ENCODE peak calls at places on chromosome 13, in four cellular contexts. U, V, I and A are unnamed samples.

GRCh38 chr13:52319876-52320275 is 86.1 kb downstream of the THSD1 start:
- DNase-seq in U (no peak), V (no peak), I (no peak), A (no peak)

GRCh38 chr13:74449811-74450524 is 315.8 kb upstream of the KLF12 start:
- DNase-seq in U (no peak), V (no peak), I (no peak), A (no peak)

GRCh38 chr13:112657850-112658445 is 31.9 kb upstream of the ATP11A start:
- DNase-seq in U (no peak), V (no peak), I (no peak), A (no peak)

GRCh38 chr13:50319603-50320296 is 304.5 kb downstream of the KCNRG start:
- DNase-seq in U (no peak), V (no peak), I (no peak), A (no peak)

GRCh38 chr13:60351326-60351725 is 45.7 kb upstream of the TDRD3 start:
- DNase-seq in U (no peak), V (no peak), I (no peak), A (no peak)

GRCh38 chr13:28408235-28408848 is 86.6 kb downstream of the FLT1 start:
- DNase-seq in U (no peak), V (no peak), I (peak), A (no peak)

GRCh38 chr13:82693607-82694006 is 1188.7 kb downstream of the SLITRK1 start:
- DNase-seq in U (no peak), V (no peak), I (no peak), A (no peak)

GRCh38 chr13:28052945-28053344 is 47.4 kb downstream of the FLT3 start:
- DNase-seq in U (no peak), V (no peak), I (no peak), A (no peak)

GRCh38 chr13:38624822-38625221 is 62.1 kb upstream of the FREM2 start:
- DNase-seq in U (no peak), V (no peak), I (no peak), A (no peak)

GRCh38 chr13:80084086-80084676 is 256.7 kb downstream of the SPRY2 start:
- DNase-seq in U (no peak), V (no peak), I (no peak), A (no peak)

GRCh38 chr13:39506559-39507390 is 96.2 kb downstream of the LHFPL6 start:
- DNase-seq in U (no peak), V (no peak), I (no peak), A (no peak)

GRCh38 chr13:99970761-99971575 is 599 bp downstream of the ZIC5 start:
- DNase-seq in U (no peak), V (no peak), I (no peak), A (no peak)

GRCh38 chr13:45909724-45910123 is 58.2 kb upstream of the SIAH3 start:
- DNase-seq in U (no peak), V (no peak), I (no peak), A (no peak)

GRCh38 chr13:23578411-23579071 is 8.3 kb downstream of the TNFRSF19 start:
- DNase-seq in U (peak), V (peak), I (peak), A (peak)

GRCh38 chr13:98889419-98890079 is 88.3 kb downstream of the DOCK9 start:
- DNase-seq in U (no peak), V (no peak), I (no peak), A (no peak)

GRCh38 chr13:21483748-21484147 is 24.6 kb upstream of the ZDHHC20 start:
- DNase-seq in U (no peak), V (no peak), I (no peak), A (no peak)

GRCh38 chr13:106416645-106417044 is 118.8 kb downstream of the EFNB2 start:
- DNase-seq in U (no peak), V (no peak), I (no peak), A (no peak)

GRCh38 chr13:77507931-77508776 is 27.4 kb upstream of the SCEL start:
- DNase-seq in U (no peak), V (no peak), I (no peak), A (no peak)

GRCh38 chr13:94656766-94657165 is 55.1 kb downstream of the GPR180 start:
- DNase-seq in U (no peak), V (no peak), I (no peak), A (peak)

GRCh38 chr13:79187917-79188699 is 217.9 kb downstream of the RBM26 start:
- DNase-seq in U (no peak), V (no peak), I (no peak), A (no peak)

GRCh38 chr13:32228330-32229041 is 86.7 kb downstream of the ZAR1L start:
- DNase-seq in U (no peak), V (no peak), I (no peak), A (no peak)

GRCh38 chr13:90696656-90697055 is 650.8 kb upstream of the MIR17HG start:
- DNase-seq in U (no peak), V (no peak), I (no peak), A (no peak)

GRCh38 chr13:110154370-110155031 is 152.5 kb downstream of the COL4A1 start:
- DNase-seq in U (no peak), V (no peak), I (no peak), A (no peak)

GRCh38 chr13:66301482-66301881 is 928.7 kb downstream of the PCDH9 start:
- DNase-seq in U (no peak), V (no peak), I (no peak), A (no peak)

GRCh38 chr13:37029617-37030016 is 29.0 kb downstream of the EXOSC8 start:
- DNase-seq in U (no peak), V (no peak), I (no peak), A (no peak)

GRCh38 chr13:21683034-21683733 is 12.3 kb downstream of the FGF9 start:
- DNase-seq in U (no peak), V (no peak), I (no peak), A (no peak)

GRCh38 chr13:102900193-102900608 is 54.4 kb downstream of the ERCC5 start:
- DNase-seq in U (no peak), V (no peak), I (no peak), A (no peak)

GRCh38 chr13:41942462-41943094 is 18.3 kb downstream of the VWA8 start:
- DNase-seq in U (no peak), V (no peak), I (no peak), A (no peak)

GRCh38 chr13:32086791-32087441 is 55.3 kb downstream of the FRY start:
- DNase-seq in U (no peak), V (no peak), I (no peak), A (no peak)

GRCh38 chr13:45809810-45810394 is 41.7 kb downstream of the SIAH3 start:
- DNase-seq in U (no peak), V (no peak), I (no peak), A (no peak)

GRCh38 chr13:109135018-109135417 is 505.6 kb downstream of the MYO16 start:
- DNase-seq in U (no peak), V (no peak), I (no peak), A (no peak)
- TF ChIP-seq CTCF in U (no peak), V (no peak), I (no peak), A (no peak)

GRCh38 chr13:26953273-26953672 is 192.7 kb upstream of the GPR12 start:
- DNase-seq in U (no peak), V (no peak), I (no peak), A (no peak)
- TF ChIP-seq CTCF in U (no peak), V (no peak), I (no peak), A (no peak)

GRCh38 chr13:30113531-30113930 is 193.8 kb downstream of the KATNAL1 start:
- DNase-seq in U (no peak), V (no peak), I (no peak), A (no peak)

GRCh38 chr13:30116379-30116778 is 191.0 kb downstream of the KATNAL1 start:
- DNase-seq in U (no peak), V (no peak), I (no peak), A (no peak)

GRCh38 chr13:30115257-30115600 is 192.1 kb downstream of the KATNAL1 start:
- DNase-seq in U (no peak), V (no peak), I (no peak), A (no peak)

GRCh38 chr13:30113983-30114491 is 193.3 kb downstream of the KATNAL1 start:
- DNase-seq in U (peak), V (no peak), I (no peak), A (no peak)

DNA sequence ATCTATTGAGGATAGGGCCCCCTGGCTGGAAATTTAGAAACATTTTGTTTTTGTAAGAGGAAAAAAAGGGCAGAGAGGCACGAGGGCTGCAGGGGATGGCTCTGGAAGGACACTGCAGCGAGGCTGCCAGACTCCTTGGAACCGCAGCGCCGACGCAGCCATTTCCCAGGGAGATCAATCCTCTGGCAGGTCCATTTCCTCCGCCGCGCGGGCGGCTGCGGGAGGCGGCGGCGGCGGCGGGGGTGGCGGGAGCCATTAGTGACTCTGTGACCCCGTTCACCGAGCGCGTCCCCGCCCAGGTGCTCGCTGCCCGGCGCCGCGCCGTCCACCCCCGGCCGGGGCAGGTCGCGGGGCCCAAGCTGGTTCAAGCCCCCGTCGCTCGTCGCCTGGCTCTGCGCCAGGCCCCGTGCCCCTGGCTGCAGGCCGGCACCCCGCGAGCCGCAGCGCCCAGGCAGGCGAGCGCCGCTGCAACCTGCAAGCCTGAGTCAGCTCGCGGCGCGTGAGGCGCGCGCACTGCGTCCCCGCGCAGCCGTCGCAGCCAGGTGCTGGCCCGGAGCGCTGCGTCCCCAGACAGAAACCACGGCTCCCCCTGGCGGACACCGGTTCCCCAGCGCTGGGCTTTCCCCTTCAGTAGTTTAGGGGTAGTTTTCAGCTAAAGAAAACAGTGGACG is 192.6 kb downstream of the KATNAL1 start:
- DNase-seq in U (peak), V (peak), I (peak), A (peak)
- TF ChIP-seq CTCF in U (peak), V (peak), I (peak), A (peak)

GRCh38 chr13:88068975-88069374 is 397.8 kb downstream of the SLITRK5 start:
- DNase-seq in U (no peak), V (no peak), I (no peak), A (no peak)
- TF ChIP-seq CTCF in U (no peak), V (no peak), I (no peak), A (peak)